ENCODE peak calls at places on chromosomes 1 and 21, in five cellular contexts. One of them, this sample, is unnamed.

GRCh38 chr21:34524671-34525601 is 12.9 kb upstream of the KCNE1 start:
- DNase-seq in iPS DF 19.7: peak; percentile 40
- DNase-seq in NB4: no peak
- DNase-seq in activated CD4-positive, alpha-beta T cell treated with anti-CD3 and anti-CD28 coated beads, Interleukin-2, amount 50 U/mL, for 48 hours: no peak
- DNase-seq in T-helper 2 cell: no peak
- DNase-seq in this sample: no peak

GRCh38 chr21:16169810-16170209 is 440.0 kb downstream of the USP25 start:
- DNase-seq in activated CD4-positive, alpha-beta T cell treated with anti-CD3 and anti-CD28 coated beads, Interleukin-2, amount 50 U/mL, for 48 hours: no peak
- DNase-seq in T-helper 2 cell: no peak
- DNase-seq in NB4: no peak
- DNase-seq in iPS DF 19.7: no peak
- DNase-seq in this sample: no peak

GRCh38 chr1:109239580-109240068 is 9.7 kb upstream of the CELSR2 start:
- DNase-seq in NB4: peak; percentile 52
- DNase-seq in T-helper 2 cell: no peak
- DNase-seq in activated CD4-positive, alpha-beta T cell treated with anti-CD3 and anti-CD28 coated beads, Interleukin-2, amount 50 U/mL, for 48 hours: peak; percentile 36
- DNase-seq in iPS DF 19.7: no peak
- DNase-seq in this sample: peak; percentile 61

GRCh38 chr1:20847619-20848080 is 60.5 kb upstream of the HP1BP3 start:
- DNase-seq in iPS DF 19.7: no peak
- DNase-seq in activated CD4-positive, alpha-beta T cell treated with anti-CD3 and anti-CD28 coated beads, Interleukin-2, amount 50 U/mL, for 48 hours: no peak
- DNase-seq in T-helper 2 cell: no peak
- DNase-seq in NB4: no peak
- DNase-seq in this sample: no peak

GRCh38 chr1:205351984-205352713 is 4.6 kb downstream of the KLHDC8A start:
- DNase-seq in T-helper 2 cell: no peak
- DNase-seq in activated CD4-positive, alpha-beta T cell treated with anti-CD3 and anti-CD28 coated beads, Interleukin-2, amount 50 U/mL, for 48 hours: no peak
- DNase-seq in NB4: no peak
- DNase-seq in iPS DF 19.7: no peak
- DNase-seq in this sample: no peak

GRCh38 chr1:230362949-230363348 is 63.2 kb downstream of the PGBD5 start:
- DNase-seq in activated CD4-positive, alpha-beta T cell treated with anti-CD3 and anti-CD28 coated beads, Interleukin-2, amount 50 U/mL, for 48 hours: no peak
- DNase-seq in T-helper 2 cell: no peak
- DNase-seq in iPS DF 19.7: no peak
- DNase-seq in NB4: no peak
- DNase-seq in this sample: no peak

GRCh38 chr21:32611471-32611997 is 643 bp downstream of the CFAP298 start:
- DNase-seq in iPS DF 19.7: no peak
- DNase-seq in T-helper 2 cell: no peak
- DNase-seq in activated CD4-positive, alpha-beta T cell treated with anti-CD3 and anti-CD28 coated beads, Interleukin-2, amount 50 U/mL, for 48 hours: peak; percentile 51
- DNase-seq in NB4: peak; percentile 63
- DNase-seq in this sample: peak; percentile 35

GRCh38 chr1:91091812-91092211 is 70.0 kb upstream of the ZNF644 start:
- DNase-seq in T-helper 2 cell: no peak
- DNase-seq in iPS DF 19.7: no peak
- DNase-seq in NB4: no peak
- DNase-seq in activated CD4-positive, alpha-beta T cell treated with anti-CD3 and anti-CD28 coated beads, Interleukin-2, amount 50 U/mL, for 48 hours: no peak
- DNase-seq in this sample: no peak

GRCh38 chr21:16377120-16377658 is 647.4 kb downstream of the USP25 start:
- DNase-seq in NB4: no peak
- DNase-seq in iPS DF 19.7: no peak
- DNase-seq in T-helper 2 cell: no peak
- DNase-seq in activated CD4-positive, alpha-beta T cell treated with anti-CD3 and anti-CD28 coated beads, Interleukin-2, amount 50 U/mL, for 48 hours: no peak
- DNase-seq in this sample: no peak